ENCODE peak calls at places on chromosomes 6 and 20, in nine cellular contexts. One of them, this sample, is unnamed.

GRCh38 chr6:37576336-37576737 is 76.6 kb upstream of the CCDC167 start:
- DNase-seq in prostate gland: no peak
- DNase-seq in glutamatergic neuron: no peak
- DNase-seq in ELF-1: peak
- DNase-seq in NCI-H1417: no peak
- DNase-seq in activated T-helper 2 cell treated with anti-CD3 and anti-CD28 coated beads, Interferon-gamma antibody, Interleukin-2, Interleukin-4, amounts not matched to agents 10 μg/mL and 5 μg/mL and 100 μg/mL, durations not matched to agents 14 hours and 24 hours and 36 hours: no peak
- DNase-seq in MM.1S: no peak
- DNase-seq in mesenchymal stem cell: peak
- DNase-seq in GM12865: no peak
- DNase-seq in this sample: no peak

GRCh38 chr6:80022803-80023202 is 18.4 kb downstream of the TTK start:
- DNase-seq in prostate gland: no peak
- DNase-seq in glutamatergic neuron: no peak
- DNase-seq in ELF-1: no peak
- DNase-seq in NCI-H1417: no peak
- DNase-seq in activated T-helper 2 cell treated with anti-CD3 and anti-CD28 coated beads, Interferon-gamma antibody, Interleukin-2, Interleukin-4, amounts not matched to agents 10 μg/mL and 5 μg/mL and 100 μg/mL, durations not matched to agents 14 hours and 24 hours and 36 hours: no peak
- DNase-seq in MM.1S: no peak
- DNase-seq in mesenchymal stem cell: peak
- DNase-seq in GM12865: no peak
- DNase-seq in this sample: no peak

GRCh38 chr6:152267967-152268845 is 369.0 kb downstream of the SYNE1 start:
- DNase-seq in prostate gland: no peak
- DNase-seq in glutamatergic neuron: no peak
- DNase-seq in ELF-1: peak
- DNase-seq in NCI-H1417: peak
- DNase-seq in activated T-helper 2 cell treated with anti-CD3 and anti-CD28 coated beads, Interferon-gamma antibody, Interleukin-2, Interleukin-4, amounts not matched to agents 10 μg/mL and 5 μg/mL and 100 μg/mL, durations not matched to agents 14 hours and 24 hours and 36 hours: no peak
- DNase-seq in MM.1S: peak
- DNase-seq in mesenchymal stem cell: peak
- DNase-seq in GM12865: peak
- DNase-seq in this sample: no peak

GRCh38 chr6:152734630-152735029 is 16.0 kb upstream of the VIP start:
- DNase-seq in prostate gland: no peak
- DNase-seq in glutamatergic neuron: no peak
- DNase-seq in ELF-1: no peak
- DNase-seq in NCI-H1417: no peak
- DNase-seq in activated T-helper 2 cell treated with anti-CD3 and anti-CD28 coated beads, Interferon-gamma antibody, Interleukin-2, Interleukin-4, amounts not matched to agents 10 μg/mL and 5 μg/mL and 100 μg/mL, durations not matched to agents 14 hours and 24 hours and 36 hours: no peak
- DNase-seq in MM.1S: no peak
- DNase-seq in mesenchymal stem cell: no peak
- DNase-seq in GM12865: no peak
- DNase-seq in this sample: no peak

GRCh38 chr6:165010556-165011535 is 298.6 kb downstream of the C6orf118 start:
- DNase-seq in prostate gland: no peak
- DNase-seq in glutamatergic neuron: no peak
- DNase-seq in ELF-1: peak
- DNase-seq in NCI-H1417: no peak
- DNase-seq in activated T-helper 2 cell treated with anti-CD3 and anti-CD28 coated beads, Interferon-gamma antibody, Interleukin-2, Interleukin-4, amounts not matched to agents 10 μg/mL and 5 μg/mL and 100 μg/mL, durations not matched to agents 14 hours and 24 hours and 36 hours: no peak
- DNase-seq in MM.1S: no peak
- DNase-seq in mesenchymal stem cell: peak
- DNase-seq in GM12865: no peak
- DNase-seq in this sample: no peak

GRCh38 chr6:90411292-90411781 is 114.7 kb upstream of the BACH2 start:
- DNase-seq in prostate gland: no peak
- DNase-seq in glutamatergic neuron: no peak
- DNase-seq in ELF-1: peak
- DNase-seq in NCI-H1417: no peak
- DNase-seq in activated T-helper 2 cell treated with anti-CD3 and anti-CD28 coated beads, Interferon-gamma antibody, Interleukin-2, Interleukin-4, amounts not matched to agents 10 μg/mL and 5 μg/mL and 100 μg/mL, durations not matched to agents 14 hours and 24 hours and 36 hours: peak
- DNase-seq in MM.1S: peak
- DNase-seq in mesenchymal stem cell: no peak
- DNase-seq in GM12865: peak
- DNase-seq in this sample: no peak

GRCh38 chr6:143064996-143065683 is 4.5 kb downstream of the AIG1 start:
- DNase-seq in prostate gland: no peak
- DNase-seq in glutamatergic neuron: no peak
- DNase-seq in ELF-1: peak
- DNase-seq in NCI-H1417: no peak
- DNase-seq in activated T-helper 2 cell treated with anti-CD3 and anti-CD28 coated beads, Interferon-gamma antibody, Interleukin-2, Interleukin-4, amounts not matched to agents 10 μg/mL and 5 μg/mL and 100 μg/mL, durations not matched to agents 14 hours and 24 hours and 36 hours: no peak
- DNase-seq in MM.1S: no peak
- DNase-seq in mesenchymal stem cell: peak
- DNase-seq in GM12865: no peak
- DNase-seq in this sample: no peak

GRCh38 chr20:4045741-4046140 is 30.4 kb upstream of the RNF24 start:
- DNase-seq in prostate gland: no peak
- DNase-seq in glutamatergic neuron: no peak
- DNase-seq in ELF-1: peak
- DNase-seq in NCI-H1417: no peak
- DNase-seq in activated T-helper 2 cell treated with anti-CD3 and anti-CD28 coated beads, Interferon-gamma antibody, Interleukin-2, Interleukin-4, amounts not matched to agents 10 μg/mL and 5 μg/mL and 100 μg/mL, durations not matched to agents 14 hours and 24 hours and 36 hours: no peak
- DNase-seq in MM.1S: no peak
- DNase-seq in mesenchymal stem cell: peak
- DNase-seq in GM12865: no peak
- DNase-seq in this sample: no peak

GRCh38 chr20:5024982-5025381 is 23.7 kb upstream of the SLC23A2 start:
- DNase-seq in prostate gland: no peak
- DNase-seq in glutamatergic neuron: no peak
- DNase-seq in ELF-1: no peak
- DNase-seq in NCI-H1417: no peak
- DNase-seq in activated T-helper 2 cell treated with anti-CD3 and anti-CD28 coated beads, Interferon-gamma antibody, Interleukin-2, Interleukin-4, amounts not matched to agents 10 μg/mL and 5 μg/mL and 100 μg/mL, durations not matched to agents 14 hours and 24 hours and 36 hours: no peak
- DNase-seq in MM.1S: no peak
- DNase-seq in mesenchymal stem cell: peak
- DNase-seq in GM12865: no peak
- DNase-seq in this sample: no peak

GRCh38 chr6:53151676-53152075 is 3.0 kb upstream of the GCM1 start:
- DNase-seq in prostate gland: no peak
- DNase-seq in glutamatergic neuron: no peak
- DNase-seq in ELF-1: peak
- DNase-seq in NCI-H1417: no peak
- DNase-seq in activated T-helper 2 cell treated with anti-CD3 and anti-CD28 coated beads, Interferon-gamma antibody, Interleukin-2, Interleukin-4, amounts not matched to agents 10 μg/mL and 5 μg/mL and 100 μg/mL, durations not matched to agents 14 hours and 24 hours and 36 hours: no peak
- DNase-seq in MM.1S: no peak
- DNase-seq in mesenchymal stem cell: no peak
- DNase-seq in GM12865: peak
- DNase-seq in this sample: no peak

GRCh38 chr6:106728296-106728870 is 99.0 kb downstream of the QRSL1 start:
- DNase-seq in prostate gland: no peak
- DNase-seq in glutamatergic neuron: no peak
- DNase-seq in ELF-1: no peak
- DNase-seq in NCI-H1417: no peak
- DNase-seq in activated T-helper 2 cell treated with anti-CD3 and anti-CD28 coated beads, Interferon-gamma antibody, Interleukin-2, Interleukin-4, amounts not matched to agents 10 μg/mL and 5 μg/mL and 100 μg/mL, durations not matched to agents 14 hours and 24 hours and 36 hours: no peak
- DNase-seq in MM.1S: no peak
- DNase-seq in mesenchymal stem cell: no peak
- DNase-seq in GM12865: no peak
- DNase-seq in this sample: no peak

GRCh38 chr6:44642870-44643522 is 255.5 kb downstream of the CDC5L start:
- DNase-seq in prostate gland: no peak
- DNase-seq in glutamatergic neuron: no peak
- DNase-seq in ELF-1: no peak
- DNase-seq in NCI-H1417: peak
- DNase-seq in activated T-helper 2 cell treated with anti-CD3 and anti-CD28 coated beads, Interferon-gamma antibody, Interleukin-2, Interleukin-4, amounts not matched to agents 10 μg/mL and 5 μg/mL and 100 μg/mL, durations not matched to agents 14 hours and 24 hours and 36 hours: peak
- DNase-seq in MM.1S: no peak
- DNase-seq in mesenchymal stem cell: no peak
- DNase-seq in GM12865: peak
- DNase-seq in this sample: no peak

GRCh38 chr6:170572704-170573466 is 11.6 kb downstream of the PDCD2 start:
- DNase-seq in prostate gland: no peak
- DNase-seq in glutamatergic neuron: no peak
- DNase-seq in ELF-1: no peak
- DNase-seq in NCI-H1417: no peak
- DNase-seq in activated T-helper 2 cell treated with anti-CD3 and anti-CD28 coated beads, Interferon-gamma antibody, Interleukin-2, Interleukin-4, amounts not matched to agents 10 μg/mL and 5 μg/mL and 100 μg/mL, durations not matched to agents 14 hours and 24 hours and 36 hours: no peak
- DNase-seq in MM.1S: no peak
- DNase-seq in mesenchymal stem cell: no peak
- DNase-seq in GM12865: no peak
- DNase-seq in this sample: no peak

GRCh38 chr20:63421094-63421692 is 51.3 kb downstream of the KCNQ2 start:
- DNase-seq in prostate gland: no peak
- DNase-seq in glutamatergic neuron: no peak
- DNase-seq in ELF-1: no peak
- DNase-seq in NCI-H1417: no peak
- DNase-seq in activated T-helper 2 cell treated with anti-CD3 and anti-CD28 coated beads, Interferon-gamma antibody, Interleukin-2, Interleukin-4, amounts not matched to agents 10 μg/mL and 5 μg/mL and 100 μg/mL, durations not matched to agents 14 hours and 24 hours and 36 hours: no peak
- DNase-seq in MM.1S: no peak
- DNase-seq in mesenchymal stem cell: no peak
- DNase-seq in GM12865: no peak
- DNase-seq in this sample: no peak

GRCh38 chr20:2246081-2246491 is 49.7 kb upstream of the TGM3 start:
- DNase-seq in prostate gland: no peak
- DNase-seq in glutamatergic neuron: no peak
- DNase-seq in ELF-1: peak
- DNase-seq in NCI-H1417: peak
- DNase-seq in activated T-helper 2 cell treated with anti-CD3 and anti-CD28 coated beads, Interferon-gamma antibody, Interleukin-2, Interleukin-4, amounts not matched to agents 10 μg/mL and 5 μg/mL and 100 μg/mL, durations not matched to agents 14 hours and 24 hours and 36 hours: no peak
- DNase-seq in MM.1S: no peak
- DNase-seq in mesenchymal stem cell: no peak
- DNase-seq in GM12865: no peak
- DNase-seq in this sample: no peak

GRCh38 chr6:75528423-75528822 is 34.8 kb upstream of the FILIP1 start:
- DNase-seq in prostate gland: no peak
- DNase-seq in glutamatergic neuron: no peak
- DNase-seq in ELF-1: no peak
- DNase-seq in NCI-H1417: no peak
- DNase-seq in activated T-helper 2 cell treated with anti-CD3 and anti-CD28 coated beads, Interferon-gamma antibody, Interleukin-2, Interleukin-4, amounts not matched to agents 10 μg/mL and 5 μg/mL and 100 μg/mL, durations not matched to agents 14 hours and 24 hours and 36 hours: no peak
- DNase-seq in MM.1S: no peak
- DNase-seq in mesenchymal stem cell: peak
- DNase-seq in GM12865: no peak
- DNase-seq in this sample: no peak

GRCh38 chr6:97401533-97401932 is 118.5 kb upstream of the MMS22L start:
- DNase-seq in prostate gland: no peak
- DNase-seq in glutamatergic neuron: no peak
- DNase-seq in ELF-1: no peak
- DNase-seq in NCI-H1417: no peak
- DNase-seq in activated T-helper 2 cell treated with anti-CD3 and anti-CD28 coated beads, Interferon-gamma antibody, Interleukin-2, Interleukin-4, amounts not matched to agents 10 μg/mL and 5 μg/mL and 100 μg/mL, durations not matched to agents 14 hours and 24 hours and 36 hours: no peak
- DNase-seq in MM.1S: no peak
- DNase-seq in mesenchymal stem cell: no peak
- DNase-seq in GM12865: no peak
- DNase-seq in this sample: no peak

GRCh38 chr20:46757135-46757534 is 47.7 kb downstream of the SLC2A10 start:
- DNase-seq in prostate gland: no peak
- DNase-seq in glutamatergic neuron: no peak
- DNase-seq in ELF-1: no peak
- DNase-seq in NCI-H1417: no peak
- DNase-seq in activated T-helper 2 cell treated with anti-CD3 and anti-CD28 coated beads, Interferon-gamma antibody, Interleukin-2, Interleukin-4, amounts not matched to agents 10 μg/mL and 5 μg/mL and 100 μg/mL, durations not matched to agents 14 hours and 24 hours and 36 hours: no peak
- DNase-seq in MM.1S: no peak
- DNase-seq in mesenchymal stem cell: no peak
- DNase-seq in GM12865: no peak
- DNase-seq in this sample: no peak

GRCh38 chr6:136251394-136251793 is 1.3 kb upstream of the MTFR2 start:
- DNase-seq in prostate gland: no peak
- DNase-seq in glutamatergic neuron: no peak
- DNase-seq in ELF-1: no peak
- DNase-seq in NCI-H1417: no peak
- DNase-seq in activated T-helper 2 cell treated with anti-CD3 and anti-CD28 coated beads, Interferon-gamma antibody, Interleukin-2, Interleukin-4, amounts not matched to agents 10 μg/mL and 5 μg/mL and 100 μg/mL, durations not matched to agents 14 hours and 24 hours and 36 hours: no peak
- DNase-seq in MM.1S: no peak
- DNase-seq in mesenchymal stem cell: no peak
- DNase-seq in GM12865: no peak
- DNase-seq in this sample: no peak

GRCh38 chr6:139706949-139707348 is 332.5 kb upstream of the CITED2 start:
- DNase-seq in prostate gland: no peak
- DNase-seq in glutamatergic neuron: no peak
- DNase-seq in ELF-1: no peak
- DNase-seq in NCI-H1417: no peak
- DNase-seq in activated T-helper 2 cell treated with anti-CD3 and anti-CD28 coated beads, Interferon-gamma antibody, Interleukin-2, Interleukin-4, amounts not matched to agents 10 μg/mL and 5 μg/mL and 100 μg/mL, durations not matched to agents 14 hours and 24 hours and 36 hours: no peak
- DNase-seq in MM.1S: no peak
- DNase-seq in mesenchymal stem cell: peak
- DNase-seq in GM12865: no peak
- DNase-seq in this sample: no peak

This sample was measured in mucosa of gallbladder.